ENCODE peak calls at places on chromosomes 1 and 21, in ten cellular contexts. One of them, this sample, is unnamed.

GRCh38 chr1:212561501-212561931 is 47.0 kb upstream of the ATF3 start:
- DNase-seq in ovary: no peak
- DNase-seq in HFFc6: peak
- DNase-seq in GM12864: no peak
- DNase-seq in BE2C: no peak
- DNase-seq in brain microvascular endothelial cell: peak
- DNase-seq in GM23338: no peak
- DNase-seq in CD4-positive, alpha-beta T cell: no peak
- DNase-seq in PC-9: peak
- DNase-seq in AG09309: no peak
- DNase-seq in this sample: peak

GRCh38 chr1:117179471-117179870 is 31.3 kb downstream of the VTCN1 start:
- DNase-seq in CD4-positive, alpha-beta T cell: no peak
- DNase-seq in AG09309: no peak
- DNase-seq in HFFc6: no peak
- DNase-seq in GM12864: no peak
- DNase-seq in GM23338: no peak
- DNase-seq in PC-9: no peak
- DNase-seq in BE2C: peak
- DNase-seq in ovary: no peak
- DNase-seq in brain microvascular endothelial cell: no peak
- DNase-seq in this sample: no peak

GRCh38 chr1:192732787-192733186 is 76.1 kb upstream of the RGS2 start:
- DNase-seq in AG09309: no peak
- DNase-seq in PC-9: no peak
- DNase-seq in ovary: no peak
- DNase-seq in GM23338: peak
- DNase-seq in CD4-positive, alpha-beta T cell: no peak
- DNase-seq in brain microvascular endothelial cell: no peak
- DNase-seq in GM12864: no peak
- DNase-seq in BE2C: peak
- DNase-seq in HFFc6: no peak
- DNase-seq in this sample: no peak

GRCh38 chr1:243253211-243253926 is 1.7 kb downstream of the CEP170 start:
- DNase-seq in ovary: no peak
- DNase-seq in brain microvascular endothelial cell: no peak
- DNase-seq in AG09309: no peak
- DNase-seq in GM12864: no peak
- DNase-seq in PC-9: no peak
- DNase-seq in HFFc6: peak
- DNase-seq in BE2C: no peak
- DNase-seq in CD4-positive, alpha-beta T cell: no peak
- DNase-seq in GM23338: no peak
- DNase-seq in this sample: peak

GRCh38 chr1:99146129-99146848 is 118.0 kb upstream of the PLPPR4 start:
- DNase-seq in BE2C: no peak
- DNase-seq in AG09309: no peak
- DNase-seq in brain microvascular endothelial cell: no peak
- DNase-seq in PC-9: peak
- DNase-seq in GM23338: no peak
- DNase-seq in HFFc6: no peak
- DNase-seq in CD4-positive, alpha-beta T cell: no peak
- DNase-seq in ovary: no peak
- DNase-seq in GM12864: no peak
- DNase-seq in this sample: no peak

GRCh38 chr1:210787800-210788199 is 346.1 kb downstream of the KCNH1 start:
- DNase-seq in AG09309: no peak
- DNase-seq in ovary: no peak
- DNase-seq in BE2C: no peak
- DNase-seq in HFFc6: no peak
- DNase-seq in PC-9: no peak
- DNase-seq in GM12864: no peak
- DNase-seq in brain microvascular endothelial cell: no peak
- DNase-seq in GM23338: no peak
- DNase-seq in CD4-positive, alpha-beta T cell: no peak
- DNase-seq in this sample: no peak

GRCh38 chr1:162711066-162711465 is 78.8 kb downstream of the DDR2 start:
- DNase-seq in BE2C: no peak
- DNase-seq in GM12864: no peak
- DNase-seq in GM23338: no peak
- DNase-seq in AG09309: no peak
- DNase-seq in CD4-positive, alpha-beta T cell: no peak
- DNase-seq in brain microvascular endothelial cell: no peak
- DNase-seq in HFFc6: peak
- DNase-seq in PC-9: no peak
- DNase-seq in ovary: no peak
- DNase-seq in this sample: no peak

GRCh38 chr21:33985117-33986050 is 69.8 kb upstream of the ATP5PO start:
- DNase-seq in PC-9: no peak
- DNase-seq in GM23338: no peak
- DNase-seq in BE2C: no peak
- DNase-seq in brain microvascular endothelial cell: no peak
- DNase-seq in HFFc6: no peak
- DNase-seq in ovary: no peak
- DNase-seq in CD4-positive, alpha-beta T cell: no peak
- DNase-seq in AG09309: no peak
- DNase-seq in GM12864: peak
- DNase-seq in this sample: no peak

GRCh38 chr21:41545500-41546359 is 37.8 kb upstream of the TMPRSS2 start:
- DNase-seq in ovary: no peak
- DNase-seq in GM23338: no peak
- DNase-seq in CD4-positive, alpha-beta T cell: no peak
- DNase-seq in AG09309: no peak
- DNase-seq in HFFc6: no peak
- DNase-seq in BE2C: no peak
- DNase-seq in PC-9: no peak
- DNase-seq in brain microvascular endothelial cell: no peak
- DNase-seq in GM12864: peak
- DNase-seq in this sample: no peak

GRCh38 chr1:22457356-22457755 is 5.7 kb downstream of the ZBTB40 start:
- DNase-seq in ovary: peak
- DNase-seq in GM12864: no peak
- DNase-seq in PC-9: no peak
- DNase-seq in HFFc6: no peak
- DNase-seq in AG09309: no peak
- DNase-seq in GM23338: no peak
- DNase-seq in BE2C: no peak
- DNase-seq in brain microvascular endothelial cell: no peak
- DNase-seq in CD4-positive, alpha-beta T cell: no peak
- DNase-seq in this sample: peak

GRCh38 chr21:38766987-38767722 is 38.6 kb upstream of the ETS2 start:
- DNase-seq in PC-9: peak
- DNase-seq in GM12864: peak
- DNase-seq in AG09309: no peak
- DNase-seq in BE2C: no peak
- DNase-seq in CD4-positive, alpha-beta T cell: peak
- DNase-seq in HFFc6: no peak
- DNase-seq in GM23338: no peak
- DNase-seq in ovary: no peak
- DNase-seq in brain microvascular endothelial cell: no peak
- DNase-seq in this sample: no peak

GRCh38 chr1:105172803-105173202 is 1423.1 kb downstream of the AMY1C start:
- DNase-seq in BE2C: no peak
- DNase-seq in CD4-positive, alpha-beta T cell: no peak
- DNase-seq in AG09309: no peak
- DNase-seq in GM12864: no peak
- DNase-seq in brain microvascular endothelial cell: no peak
- DNase-seq in PC-9: no peak
- DNase-seq in GM23338: no peak
- DNase-seq in ovary: no peak
- DNase-seq in HFFc6: no peak
- DNase-seq in this sample: no peak

GRCh38 chr1:94713472-94714141 is 106.5 kb upstream of the SLC44A3 start:
- DNase-seq in BE2C: no peak
- DNase-seq in GM12864: peak
- DNase-seq in GM23338: peak
- DNase-seq in brain microvascular endothelial cell: peak
- DNase-seq in PC-9: peak
- DNase-seq in AG09309: peak
- DNase-seq in HFFc6: peak
- DNase-seq in ovary: peak
- DNase-seq in CD4-positive, alpha-beta T cell: no peak
- DNase-seq in this sample: peak

GRCh38 chr1:162230096-162230495 is 146.6 kb downstream of the SPATA46 start:
- DNase-seq in GM23338: peak
- DNase-seq in PC-9: no peak
- DNase-seq in brain microvascular endothelial cell: peak
- DNase-seq in HFFc6: no peak
- DNase-seq in ovary: no peak
- DNase-seq in CD4-positive, alpha-beta T cell: no peak
- DNase-seq in GM12864: no peak
- DNase-seq in AG09309: no peak
- DNase-seq in BE2C: peak
- DNase-seq in this sample: no peak

GRCh38 chr1:89603651-89604413 is 29.1 kb upstream of the LRRC8C start:
- DNase-seq in BE2C: no peak
- DNase-seq in ovary: no peak
- DNase-seq in brain microvascular endothelial cell: no peak
- DNase-seq in AG09309: peak
- DNase-seq in HFFc6: no peak
- DNase-seq in PC-9: no peak
- DNase-seq in CD4-positive, alpha-beta T cell: no peak
- DNase-seq in GM23338: no peak
- DNase-seq in GM12864: no peak
- DNase-seq in this sample: peak

GRCh38 chr1:201504179-201504631 is 2.7 kb downstream of the CSRP1 start:
- DNase-seq in GM12864: no peak
- DNase-seq in HFFc6: no peak
- DNase-seq in CD4-positive, alpha-beta T cell: no peak
- DNase-seq in GM23338: no peak
- DNase-seq in ovary: no peak
- DNase-seq in AG09309: no peak
- DNase-seq in BE2C: no peak
- DNase-seq in PC-9: no peak
- DNase-seq in brain microvascular endothelial cell: no peak
- DNase-seq in this sample: peak

GRCh38 chr1:201501812-201502510 is 5.0 kb downstream of the CSRP1 start:
- DNase-seq in ovary: no peak
- DNase-seq in CD4-positive, alpha-beta T cell: no peak
- DNase-seq in PC-9: peak
- DNase-seq in BE2C: no peak
- DNase-seq in AG09309: no peak
- DNase-seq in GM23338: no peak
- DNase-seq in HFFc6: no peak
- DNase-seq in GM12864: no peak
- DNase-seq in brain microvascular endothelial cell: no peak
- DNase-seq in this sample: no peak

GRCh38 chr1:201502511-201502857 is 4.4 kb downstream of the CSRP1 start:
- DNase-seq in BE2C: no peak
- DNase-seq in CD4-positive, alpha-beta T cell: no peak
- DNase-seq in ovary: no peak
- DNase-seq in HFFc6: no peak
- DNase-seq in PC-9: no peak
- DNase-seq in AG09309: no peak
- DNase-seq in brain microvascular endothelial cell: no peak
- DNase-seq in GM12864: no peak
- DNase-seq in GM23338: no peak
- DNase-seq in this sample: no peak

GRCh38 chr1:201504799-201505504 is 2.0 kb downstream of the CSRP1 start:
- DNase-seq in PC-9: no peak
- DNase-seq in GM23338: no peak
- DNase-seq in AG09309: no peak
- DNase-seq in HFFc6: no peak
- DNase-seq in GM12864: no peak
- DNase-seq in ovary: no peak
- DNase-seq in BE2C: no peak
- DNase-seq in CD4-positive, alpha-beta T cell: no peak
- DNase-seq in brain microvascular endothelial cell: no peak
- DNase-seq in this sample: no peak

GRCh38 chr1:201503397-201504176 is 3.3 kb downstream of the CSRP1 start:
- DNase-seq in BE2C: no peak
- DNase-seq in HFFc6: peak
- DNase-seq in CD4-positive, alpha-beta T cell: no peak
- DNase-seq in GM12864: no peak
- DNase-seq in AG09309: peak
- DNase-seq in GM23338: peak
- DNase-seq in PC-9: no peak
- DNase-seq in brain microvascular endothelial cell: peak
- DNase-seq in ovary: peak
- DNase-seq in this sample: peak
- TF ChIP-seq CTCF in BE2C: no peak
- TF ChIP-seq CTCF in HFFc6: no peak
- TF ChIP-seq CTCF in CD4-positive, alpha-beta T cell: no peak
- TF ChIP-seq CTCF in GM12864: no peak
- TF ChIP-seq CTCF in AG09309: no peak
- TF ChIP-seq CTCF in GM23338: no peak
- TF ChIP-seq CTCF in PC-9: no peak
- TF ChIP-seq CTCF in brain microvascular endothelial cell: no peak
- TF ChIP-seq CTCF in ovary: no peak
- TF ChIP-seq CTCF in this sample: no peak

GRCh38 chr1:204366759-204367158 is 7.0 kb upstream of the PLEKHA6 start:
- DNase-seq in BE2C: peak
- DNase-seq in GM12864: no peak
- DNase-seq in AG09309: no peak
- DNase-seq in GM23338: peak
- DNase-seq in HFFc6: no peak
- DNase-seq in CD4-positive, alpha-beta T cell: no peak
- DNase-seq in brain microvascular endothelial cell: no peak
- DNase-seq in PC-9: peak
- DNase-seq in ovary: no peak
- DNase-seq in this sample: no peak
- TF ChIP-seq CTCF in BE2C: peak
- TF ChIP-seq CTCF in GM12864: peak
- TF ChIP-seq CTCF in AG09309: peak
- TF ChIP-seq CTCF in GM23338: peak
- TF ChIP-seq CTCF in HFFc6: peak
- TF ChIP-seq CTCF in CD4-positive, alpha-beta T cell: no peak
- TF ChIP-seq CTCF in brain microvascular endothelial cell: peak
- TF ChIP-seq CTCF in PC-9: peak
- TF ChIP-seq CTCF in ovary: no peak
- TF ChIP-seq CTCF in this sample: peak

DNA sequence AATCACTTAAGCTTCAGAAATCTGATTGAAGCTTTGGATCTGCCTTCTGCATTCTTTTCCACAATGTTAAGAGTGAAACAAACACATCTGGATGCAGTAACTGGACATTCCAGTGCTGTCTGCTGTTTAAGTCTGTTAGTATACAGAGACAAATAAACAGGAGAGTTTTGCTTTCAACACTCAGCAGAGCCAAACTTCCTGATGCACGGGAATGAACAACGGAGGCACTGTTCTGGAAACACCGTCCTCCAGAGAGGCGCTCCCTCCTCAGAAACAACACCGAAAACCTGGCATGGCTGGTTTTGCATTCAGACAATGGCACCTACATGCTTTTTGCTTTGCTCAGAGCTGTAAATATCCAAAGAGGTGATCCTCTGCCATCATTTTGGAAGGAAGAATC is 2.0 kb downstream of the TLR5 start:
- DNase-seq in GM23338: peak
- DNase-seq in AG09309: no peak
- DNase-seq in GM12864: no peak
- DNase-seq in PC-9: peak
- DNase-seq in CD4-positive, alpha-beta T cell: no peak
- DNase-seq in HFFc6: no peak
- DNase-seq in ovary: no peak
- DNase-seq in brain microvascular endothelial cell: no peak
- DNase-seq in BE2C: no peak
- DNase-seq in this sample: peak
- TF ChIP-seq CTCF in GM23338: no peak
- TF ChIP-seq CTCF in AG09309: no peak
- TF ChIP-seq CTCF in GM12864: no peak
- TF ChIP-seq CTCF in PC-9: no peak
- TF ChIP-seq CTCF in CD4-positive, alpha-beta T cell: no peak
- TF ChIP-seq CTCF in HFFc6: no peak
- TF ChIP-seq CTCF in ovary: no peak
- TF ChIP-seq CTCF in brain microvascular endothelial cell: no peak
- TF ChIP-seq CTCF in BE2C: no peak
- TF ChIP-seq CTCF in this sample: no peak

GRCh38 chr1:234489692-234490065 is 10.7 kb upstream of the TARBP1 start:
- DNase-seq in brain microvascular endothelial cell: no peak
- DNase-seq in CD4-positive, alpha-beta T cell: no peak
- DNase-seq in PC-9: no peak
- DNase-seq in AG09309: no peak
- DNase-seq in ovary: no peak
- DNase-seq in GM23338: no peak
- DNase-seq in HFFc6: no peak
- DNase-seq in BE2C: no peak
- DNase-seq in GM12864: no peak
- DNase-seq in this sample: no peak
- TF ChIP-seq CTCF in brain microvascular endothelial cell: no peak
- TF ChIP-seq CTCF in CD4-positive, alpha-beta T cell: no peak
- TF ChIP-seq CTCF in PC-9: no peak
- TF ChIP-seq CTCF in AG09309: no peak
- TF ChIP-seq CTCF in ovary: no peak
- TF ChIP-seq CTCF in GM23338: no peak
- TF ChIP-seq CTCF in HFFc6: no peak
- TF ChIP-seq CTCF in BE2C: no peak
- TF ChIP-seq CTCF in GM12864: no peak
- TF ChIP-seq CTCF in this sample: no peak

This sample was measured in AG10803.